ENCODE peak calls at places on chromosomes 1 and 21, in seven cellular contexts. One of them, this sample, is unnamed.

GRCh38 chr1:27594542-27595510 is 9.1 kb downstream of the AHDC1 start:
- DNase-seq in IMR-90: peak
- DNase-seq in transverse colon: no peak
- DNase-seq in uterus: peak
- DNase-seq in spleen: no peak
- DNase-seq in body of pancreas: no peak
- DNase-seq in HepG2: no peak
- DNase-seq in this sample: no peak

GRCh38 chr1:240399381-240399780 is 212.6 kb downstream of the GREM2 start:
- DNase-seq in IMR-90: peak
- DNase-seq in transverse colon: no peak
- DNase-seq in uterus: peak
- DNase-seq in spleen: no peak
- DNase-seq in body of pancreas: peak
- DNase-seq in HepG2: no peak
- DNase-seq in this sample: no peak

GRCh38 chr1:147225193-147225730 is at the start of gene FMO5:
- DNase-seq in IMR-90: peak
- DNase-seq in transverse colon: peak
- DNase-seq in uterus: peak
- DNase-seq in spleen: peak
- DNase-seq in body of pancreas: peak
- DNase-seq in HepG2: no peak
- DNase-seq in this sample: peak

GRCh38 chr1:70720133-70720920 is 309.3 kb downstream of the CTH start:
- DNase-seq in IMR-90: no peak
- DNase-seq in transverse colon: no peak
- DNase-seq in uterus: no peak
- DNase-seq in spleen: no peak
- DNase-seq in body of pancreas: no peak
- DNase-seq in HepG2: no peak
- DNase-seq in this sample: no peak

GRCh38 chr1:225449261-225449660 is 21.4 kb upstream of the LBR start:
- DNase-seq in IMR-90: no peak
- DNase-seq in transverse colon: peak
- DNase-seq in uterus: no peak
- DNase-seq in spleen: no peak
- DNase-seq in body of pancreas: no peak
- DNase-seq in HepG2: no peak
- DNase-seq in this sample: no peak

GRCh38 chr21:22791986-22792560 is 1793.9 kb downstream of the NCAM2 start:
- DNase-seq in IMR-90: peak
- DNase-seq in transverse colon: no peak
- DNase-seq in uterus: no peak
- DNase-seq in spleen: no peak
- DNase-seq in body of pancreas: peak
- DNase-seq in HepG2: peak
- DNase-seq in this sample: peak

GRCh38 chr1:45643978-45644377 is 20.1 kb upstream of the CCDC17 start:
- DNase-seq in IMR-90: no peak
- DNase-seq in transverse colon: peak
- DNase-seq in uterus: no peak
- DNase-seq in spleen: no peak
- DNase-seq in body of pancreas: peak
- DNase-seq in HepG2: peak
- DNase-seq in this sample: no peak

GRCh38 chr1:214719207-214719606 is 116.2 kb downstream of the CENPF start:
- DNase-seq in IMR-90: peak
- DNase-seq in transverse colon: no peak
- DNase-seq in uterus: no peak
- DNase-seq in spleen: no peak
- DNase-seq in body of pancreas: no peak
- DNase-seq in HepG2: no peak
- DNase-seq in this sample: no peak

GRCh38 chr1:77605246-77606026 is 77.0 kb downstream of the ZZZ3 start:
- DNase-seq in IMR-90: peak
- DNase-seq in transverse colon: peak
- DNase-seq in uterus: peak
- DNase-seq in spleen: no peak
- DNase-seq in body of pancreas: peak
- DNase-seq in HepG2: no peak
- DNase-seq in this sample: peak

GRCh38 chr1:171756856-171757255 is 15.0 kb upstream of the VAMP4 start:
- DNase-seq in IMR-90: no peak
- DNase-seq in transverse colon: no peak
- DNase-seq in uterus: no peak
- DNase-seq in spleen: no peak
- DNase-seq in body of pancreas: no peak
- DNase-seq in HepG2: no peak
- DNase-seq in this sample: no peak

GRCh38 chr1:226443439-226443838 is 35.5 kb upstream of the PARP1 start:
- DNase-seq in IMR-90: peak
- DNase-seq in transverse colon: no peak
- DNase-seq in uterus: no peak
- DNase-seq in spleen: no peak
- DNase-seq in body of pancreas: no peak
- DNase-seq in HepG2: no peak
- DNase-seq in this sample: no peak

GRCh38 chr1:119686661-119687060 is 25.1 kb upstream of the PHGDH start:
- DNase-seq in IMR-90: no peak
- DNase-seq in transverse colon: no peak
- DNase-seq in uterus: no peak
- DNase-seq in spleen: no peak
- DNase-seq in body of pancreas: peak
- DNase-seq in HepG2: no peak
- DNase-seq in this sample: no peak

GRCh38 chr1:95069711-95070093 is 3.0 kb downstream of the ALG14 start:
- DNase-seq in IMR-90: no peak
- DNase-seq in transverse colon: peak
- DNase-seq in uterus: no peak
- DNase-seq in spleen: no peak
- DNase-seq in body of pancreas: no peak
- DNase-seq in HepG2: no peak
- DNase-seq in this sample: no peak

GRCh38 chr1:201890806-201891450 is 2.2 kb downstream of the SHISA4 start:
- DNase-seq in IMR-90: no peak
- DNase-seq in transverse colon: no peak
- DNase-seq in uterus: no peak
- DNase-seq in spleen: peak
- DNase-seq in body of pancreas: no peak
- DNase-seq in HepG2: no peak
- DNase-seq in this sample: no peak

DNA sequence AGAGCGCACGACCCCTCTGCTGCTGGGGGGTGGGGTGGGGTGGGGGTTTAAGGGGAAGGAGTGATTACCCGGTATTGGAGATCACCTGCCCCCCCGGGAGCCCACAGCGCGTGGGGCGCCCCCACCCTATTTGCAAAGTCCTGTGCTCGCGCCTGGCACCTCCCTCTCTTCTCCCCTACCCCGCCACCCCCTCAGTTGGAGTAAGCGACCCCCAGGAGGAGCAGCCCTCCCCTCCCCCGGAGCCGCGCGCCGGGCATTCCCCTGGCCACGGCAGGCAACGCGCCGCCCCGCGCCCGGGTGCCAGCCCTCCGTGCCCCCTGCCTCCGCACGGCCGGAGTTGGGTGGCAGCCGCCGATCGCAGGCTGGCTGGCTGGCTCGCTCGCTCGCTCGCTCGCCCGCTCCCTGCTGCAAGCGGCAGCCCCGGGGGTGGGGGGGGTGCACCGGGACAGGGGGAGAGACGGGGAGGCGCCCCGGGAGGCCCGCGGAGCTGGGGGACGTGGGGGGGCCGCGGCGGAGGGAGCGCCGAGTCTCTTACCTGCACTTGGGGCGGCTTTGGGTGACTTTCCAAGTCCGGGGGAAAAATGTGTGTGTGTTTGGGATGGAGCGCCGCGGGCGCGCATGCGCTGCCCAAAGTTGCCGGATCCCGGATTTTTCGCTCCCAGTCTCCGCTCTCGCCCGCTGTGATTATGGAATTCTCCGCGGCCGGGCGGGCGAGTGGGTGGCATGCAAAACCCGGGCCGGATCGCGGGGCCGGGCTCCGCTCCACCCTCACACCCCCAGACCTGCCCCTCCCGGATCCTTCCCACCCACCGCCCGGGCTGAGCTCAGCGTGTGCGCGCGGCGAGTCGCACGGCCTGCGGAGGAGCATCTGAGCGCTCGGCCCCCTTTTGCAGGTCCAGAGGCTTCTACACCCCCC is at the start of gene CASZ1:
- DNase-seq in IMR-90: peak
- DNase-seq in transverse colon: peak
- DNase-seq in uterus: peak
- DNase-seq in spleen: no peak
- DNase-seq in body of pancreas: peak
- DNase-seq in HepG2: peak
- DNase-seq in this sample: no peak
- TF ChIP-seq POLR2A in IMR-90: no peak
- TF ChIP-seq POLR2A in transverse colon: peak
- TF ChIP-seq POLR2A in uterus: peak
- TF ChIP-seq POLR2A in spleen: no peak
- TF ChIP-seq POLR2A in body of pancreas: no peak
- TF ChIP-seq POLR2A in HepG2: no peak
- TF ChIP-seq POLR2A in this sample: no peak

GRCh38 chr1:58783090-58783992 is 506 bp downstream of the JUN start:
- DNase-seq in IMR-90: peak
- DNase-seq in transverse colon: peak
- DNase-seq in uterus: no peak
- DNase-seq in spleen: peak
- DNase-seq in body of pancreas: peak
- DNase-seq in HepG2: no peak
- DNase-seq in this sample: peak

GRCh38 chr1:58780586-58781452 is 3.0 kb downstream of the JUN start:
- DNase-seq in IMR-90: peak
- DNase-seq in transverse colon: no peak
- DNase-seq in uterus: no peak
- DNase-seq in spleen: no peak
- DNase-seq in body of pancreas: peak
- DNase-seq in HepG2: no peak
- DNase-seq in this sample: peak

GRCh38 chr1:58781541-58782307 is 2.1 kb downstream of the JUN start:
- DNase-seq in IMR-90: peak
- DNase-seq in transverse colon: peak
- DNase-seq in uterus: peak
- DNase-seq in spleen: peak
- DNase-seq in body of pancreas: peak
- DNase-seq in HepG2: no peak
- DNase-seq in this sample: peak

GRCh38 chr1:58783993-58784757 is at the start of gene JUN:
- DNase-seq in IMR-90: peak
- DNase-seq in transverse colon: peak
- DNase-seq in uterus: peak
- DNase-seq in spleen: peak
- DNase-seq in body of pancreas: peak
- DNase-seq in HepG2: peak
- DNase-seq in this sample: peak

GRCh38 chr1:58782308-58783089 is 1.3 kb downstream of the JUN start:
- DNase-seq in IMR-90: peak
- DNase-seq in transverse colon: peak
- DNase-seq in uterus: peak
- DNase-seq in spleen: peak
- DNase-seq in body of pancreas: peak
- DNase-seq in HepG2: no peak
- DNase-seq in this sample: peak
- TF ChIP-seq POLR2A in IMR-90: peak
- TF ChIP-seq POLR2A in transverse colon: peak
- TF ChIP-seq POLR2A in uterus: no peak
- TF ChIP-seq POLR2A in spleen: no peak
- TF ChIP-seq POLR2A in body of pancreas: no peak
- TF ChIP-seq POLR2A in HepG2: peak
- TF ChIP-seq POLR2A in this sample: no peak

DNA sequence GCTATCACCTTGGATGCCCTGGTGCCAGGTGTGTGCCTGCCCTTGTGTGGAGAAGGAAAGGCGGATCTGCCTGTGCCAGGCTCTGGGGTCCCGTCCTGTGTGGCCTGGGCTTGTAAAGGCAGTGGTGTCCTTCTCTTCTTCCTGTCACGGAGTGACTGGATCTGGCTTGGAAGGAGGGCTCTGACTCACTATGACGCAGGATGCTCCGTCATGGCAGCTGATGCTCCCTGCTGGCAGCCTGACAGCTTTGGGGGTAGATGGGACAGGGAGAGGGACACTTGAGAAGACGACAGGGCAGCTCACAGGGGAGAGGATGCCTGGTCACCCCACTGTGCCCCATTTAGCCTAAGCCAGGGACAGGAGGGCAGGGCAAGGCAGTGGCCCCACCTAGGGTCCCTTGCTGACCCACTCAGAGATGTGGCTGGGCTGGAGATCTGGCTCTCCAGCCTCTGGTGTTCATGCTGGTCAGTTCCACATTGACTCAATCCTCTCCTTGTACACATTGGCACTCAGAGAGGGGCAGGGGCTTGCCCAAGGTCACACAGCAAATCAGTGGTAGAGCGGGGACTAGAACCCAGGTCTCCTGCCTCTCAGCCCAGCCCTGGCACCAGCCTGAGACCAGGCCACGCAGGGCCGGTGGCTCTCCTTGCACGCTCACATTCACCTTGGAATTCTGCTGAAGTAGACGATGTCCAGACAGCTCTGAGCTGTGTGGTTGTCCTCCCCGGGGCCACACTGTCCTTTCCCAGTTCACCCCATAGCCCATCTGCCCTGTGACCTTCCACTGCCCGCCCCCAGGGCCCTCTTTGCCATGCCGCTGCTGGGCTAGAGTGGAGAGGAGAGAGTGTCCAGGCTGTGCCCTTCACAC is 2.8 kb upstream of the FAM131C start:
- DNase-seq in IMR-90: peak
- DNase-seq in transverse colon: no peak
- DNase-seq in uterus: peak
- DNase-seq in spleen: no peak
- DNase-seq in body of pancreas: no peak
- DNase-seq in HepG2: no peak
- DNase-seq in this sample: peak
- TF ChIP-seq POLR2A in IMR-90: peak
- TF ChIP-seq POLR2A in transverse colon: no peak
- TF ChIP-seq POLR2A in uterus: no peak
- TF ChIP-seq POLR2A in spleen: no peak
- TF ChIP-seq POLR2A in body of pancreas: no peak
- TF ChIP-seq POLR2A in HepG2: no peak
- TF ChIP-seq POLR2A in this sample: no peak

DNA sequence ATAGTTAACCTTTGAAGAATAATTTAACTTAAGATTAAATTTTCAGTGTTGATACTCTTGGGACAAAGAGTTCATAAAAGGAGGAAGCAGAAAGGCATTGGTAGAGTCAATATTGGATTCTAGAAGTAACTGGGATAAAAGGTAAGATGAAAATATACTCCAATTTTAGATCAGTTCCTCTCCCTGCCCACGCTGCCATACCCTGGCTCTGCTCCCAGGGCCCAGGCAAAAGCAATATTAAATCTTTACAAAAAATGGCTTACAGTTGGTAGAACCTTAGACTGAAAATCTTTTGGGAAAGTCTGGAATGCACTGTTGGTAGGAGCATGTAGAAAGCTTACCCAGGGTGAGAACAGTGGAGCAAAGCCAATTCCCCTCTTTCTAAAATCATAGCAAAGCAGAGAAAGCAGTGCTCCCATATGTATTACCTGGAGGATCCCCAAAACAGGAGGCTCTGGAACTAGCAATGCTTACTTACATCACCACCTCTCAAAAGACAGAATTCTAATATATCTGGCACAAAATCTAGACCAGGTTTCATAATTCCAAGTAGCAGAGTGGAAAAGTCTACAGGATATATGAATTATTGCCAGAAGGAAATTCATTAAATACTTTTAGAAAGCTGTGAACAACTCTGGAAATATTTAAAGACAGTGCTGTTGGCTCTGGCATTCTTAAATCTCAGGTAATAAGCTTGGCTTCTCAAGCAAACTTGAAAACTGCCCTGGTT is 24.5 kb downstream of the KIAA0319L start:
- DNase-seq in IMR-90: no peak
- DNase-seq in transverse colon: no peak
- DNase-seq in uterus: no peak
- DNase-seq in spleen: no peak
- DNase-seq in body of pancreas: no peak
- DNase-seq in HepG2: no peak
- DNase-seq in this sample: no peak
- TF ChIP-seq POLR2A in IMR-90: no peak
- TF ChIP-seq POLR2A in transverse colon: no peak
- TF ChIP-seq POLR2A in uterus: no peak
- TF ChIP-seq POLR2A in spleen: no peak
- TF ChIP-seq POLR2A in body of pancreas: no peak
- TF ChIP-seq POLR2A in HepG2: no peak
- TF ChIP-seq POLR2A in this sample: no peak